ENCODE peak calls at places on chromosome 15, in ten cellular contexts. X is Calu3; C is islet precursor cell; R is activated CD4-positive, alpha-beta T cell treated with anti-CD3 and anti-CD28 coated beads, Interleukin-2, amount 50 U/mL, for 48 hours; G is sciatic nerve; M is AML-193; Y is AG10803; T is NCI-H1092 treated with DMSO at 0.1 percent for 48 hours; A is HuH-7.5; V is progenitor cell of endocrine pancreas. L is an unnamed sample.

GRCh38 chr15:99074446-99074845 is 30.4 kb upstream of the SYNM start:
- DNase-seq in X (no peak), R (no peak), A (no peak), V (no peak), T (no peak), Y (no peak), M (no peak), C (peak; percentile 21), G (no peak), L (no peak)

GRCh38 chr15:101028321-101028720 is 109.2 kb downstream of the LRRK1 start:
- DNase-seq in M (no peak), A (no peak), V (no peak), G (peak; percentile 36), Y (no peak), X (no peak), C (no peak), T (no peak), R (no peak), L (no peak)

GRCh38 chr15:80331886-80332406 is 72.2 kb upstream of the ARNT2 start:
- DNase-seq in A (no peak), V (no peak), G (no peak), C (no peak), T (no peak), R (no peak), X (no peak), Y (no peak), M (no peak), L (no peak)

GRCh38 chr15:93614446-93615104 is 525.6 kb upstream of the RGMA start:
- DNase-seq in R (no peak), M (no peak), C (no peak), G (no peak), X (no peak), T (no peak), V (no peak), A (no peak), Y (no peak), L (no peak)

GRCh38 chr15:63501256-63502089 is 2.9 kb upstream of the USP3 start:
- DNase-seq in T (peak; percentile 76), V (no peak), G (peak; percentile 86), A (no peak), R (no peak), C (peak; percentile 83), M (no peak), X (peak; percentile 70), Y (peak; percentile 93), L (peak; percentile 45)

GRCh38 chr15:78092111-78093041 is at the start of gene SH2D7:
- DNase-seq in X (no peak), C (no peak), G (peak; percentile 56), T (no peak), M (no peak), R (no peak), Y (no peak), A (no peak), V (no peak), L (no peak)

GRCh38 chr15:40958146-40958545 is 4.9 kb downstream of the CHAC1 start:
- DNase-seq in Y (no peak), X (no peak), R (no peak), G (no peak), T (no peak), V (no peak), M (no peak), A (no peak), C (no peak), L (no peak)

GRCh38 chr15:72751751-72752455 is 31.7 kb downstream of the ADPGK start:
- DNase-seq in C (no peak), G (no peak), M (peak; percentile 61), Y (no peak), X (no peak), A (no peak), V (no peak), T (no peak), R (no peak), L (no peak)

GRCh38 chr15:60214201-60214600 is 183.6 kb downstream of the ANXA2 start:
- DNase-seq in G (no peak), C (no peak), M (no peak), R (no peak), X (no peak), T (no peak), V (no peak), A (no peak), Y (no peak), L (no peak)

GRCh38 chr15:79884204-79884596 is 12.6 kb downstream of the MTHFS start:
- DNase-seq in M (no peak), A (no peak), G (no peak), X (no peak), R (no peak), V (no peak), Y (no peak), T (no peak), C (no peak), L (no peak)

GRCh38 chr15:74134387-74135027 is 4.1 kb downstream of the ISLR2 start:
- DNase-seq in R (peak; percentile 39), T (no peak), A (no peak), G (peak; percentile 71), M (no peak), V (no peak), X (peak; percentile 59), C (peak; percentile 90), Y (peak; percentile 45), L (no peak)

GRCh38 chr15:54298396-54298795 is 320.2 kb downstream of the UNC13C start:
- DNase-seq in M (no peak), V (no peak), Y (no peak), G (no peak), C (no peak), X (no peak), A (no peak), R (no peak), T (no peak), L (no peak)

GRCh38 chr15:92624401-92624991 is 31.1 kb downstream of the FAM174B start:
- DNase-seq in V (no peak), M (no peak), R (no peak), Y (peak; percentile 74), T (no peak), A (no peak), X (no peak), C (peak; percentile 68), G (peak; percentile 60), L (no peak)

GRCh38 chr15:77508541-77509505 is 88.1 kb downstream of the HMG20A start:
- DNase-seq in X (peak; percentile 73), V (no peak), T (no peak), G (no peak), Y (peak; percentile 40), A (no peak), M (no peak), C (no peak), R (no peak), L (no peak)

GRCh38 chr15:41022487-41023090 is 69.3 kb downstream of the CHAC1 start:
- DNase-seq in C (peak; percentile 66), A (peak; percentile 24), V (peak; percentile 14), X (peak; percentile 26), M (peak; percentile 54), G (no peak), Y (peak; percentile 71), T (peak; percentile 16), R (peak; percentile 25), L (peak; percentile 44)

GRCh38 chr15:60004019-60004845 is at the start of gene FOXB1:
- DNase-seq in T (peak; percentile 19), M (no peak), Y (no peak), A (no peak), G (no peak), X (no peak), C (peak; percentile 89), V (peak; percentile 45), R (no peak), L (no peak)

GRCh38 chr15:57747206-57747605 is 40.7 kb downstream of the POLR2M start:
- DNase-seq in A (no peak), R (no peak), G (peak; percentile 66), C (no peak), M (no peak), T (peak; percentile 2), X (no peak), V (no peak), Y (no peak), L (no peak)

GRCh38 chr15:89323825-89324224 is 10.8 kb downstream of the POLG start:
- DNase-seq in R (no peak), V (no peak), T (no peak), M (no peak), X (no peak), Y (no peak), C (no peak), A (no peak), G (no peak), L (no peak)

GRCh38 chr15:48202068-48202467 is 4.0 kb upstream of the SLC12A1 start:
- DNase-seq in T (no peak), A (no peak), M (no peak), G (no peak), X (no peak), C (no peak), R (no peak), Y (no peak), V (no peak), L (no peak)

GRCh38 chr15:64596701-64597468 is 136.5 kb downstream of the ZNF609 start:
- DNase-seq in Y (peak; percentile 61), R (peak; percentile 8), C (peak; percentile 66), G (no peak), T (peak; percentile 75), V (no peak), X (no peak), M (no peak), A (no peak), L (peak; percentile 71)

GRCh38 chr15:60091150-60091549 is 87.0 kb downstream of the FOXB1 start:
- DNase-seq in Y (peak; percentile 86), R (no peak), A (no peak), T (no peak), G (no peak), M (no peak), X (peak; percentile 75), V (no peak), C (peak; percentile 89), L (no peak)

GRCh38 chr15:29568840-29569532 is 253.3 kb downstream of the TJP1 start:
- DNase-seq in G (no peak), X (peak; percentile 31), A (peak; percentile 42), Y (no peak), C (no peak), R (no peak), V (no peak), T (peak; percentile 40), M (no peak), L (peak; percentile 14)

GRCh38 chr15:30926161-30926560 is 22.4 kb downstream of the FAN1 start:
- DNase-seq in Y (no peak), R (no peak), X (no peak), C (no peak), A (no peak), G (no peak), V (no peak), T (no peak), M (no peak), L (no peak)